ENCODE peak calls at places on chromosomes 3 and 15, in eight cellular contexts. H, E, P, A, W, K, Q and X are unnamed samples.

GRCh38 chr3:106428565-106428994 is 559.8 kb upstream of the CBLB start:
- DNase-seq in H (no peak), E (peak; percentile 90), P (peak; percentile 100), A (peak; percentile 86), W (no peak), K (no peak), Q (no peak), X (peak; percentile 52)

GRCh38 chr3:56942523-56942922 is 117.9 kb upstream of the SPATA12 start:
- DNase-seq in H (no peak), E (no peak), P (no peak), A (no peak), W (no peak), K (no peak), Q (no peak), X (no peak)

GRCh38 chr3:8578282-8578681 is 66.3 kb downstream of the SSUH2 start:
- DNase-seq in H (no peak), E (no peak), P (peak; percentile 49), A (no peak), W (no peak), K (no peak), Q (no peak), X (no peak)

GRCh38 chr15:22963546-22964125 is 16.5 kb downstream of the CYFIP1 start:
- DNase-seq in H (no peak), E (no peak), P (no peak), A (peak; percentile 46), W (no peak), K (no peak), Q (no peak), X (no peak)

GRCh38 chr15:52673312-52673711 is 5.9 kb downstream of the ATOSA start:
- DNase-seq in H (no peak), E (no peak), P (no peak), A (no peak), W (no peak), K (no peak), Q (no peak), X (no peak)

GRCh38 chr3:195863121-195864061 is 45.0 kb downstream of the TNK2 start:
- DNase-seq in H (peak; percentile 94), E (peak; percentile 73), P (peak; percentile 86), A (peak; percentile 82), W (peak; percentile 30), K (peak; percentile 67), Q (peak; percentile 8), X (peak; percentile 24)

GRCh38 chr3:8776406-8776805 is 7.0 kb upstream of the OXTR start:
- DNase-seq in H (peak; percentile 22), E (no peak), P (peak; percentile 95), A (peak; percentile 47), W (no peak), K (no peak), Q (no peak), X (no peak)

GRCh38 chr15:50218291-50218690 is 36.3 kb downstream of the SLC27A2 start:
- DNase-seq in H (no peak), E (no peak), P (no peak), A (no peak), W (no peak), K (no peak), Q (no peak), X (no peak)

GRCh38 chr3:180680097-180680430 is 775 bp upstream of the CCDC39 start:
- DNase-seq in H (peak; percentile 58), E (no peak), P (no peak), A (peak; percentile 24), W (peak; percentile 93), K (peak; percentile 15), Q (peak; percentile 91), X (peak; percentile 30)

GRCh38 chr3:96070682-96071081 is 743.7 kb upstream of the EPHA6 start:
- DNase-seq in H (no peak), E (no peak), P (no peak), A (no peak), W (no peak), K (no peak), Q (no peak), X (no peak)

GRCh38 chr3:23316924-23317323 is 113.8 kb downstream of the UBE2E2 start:
- DNase-seq in H (no peak), E (no peak), P (no peak), A (no peak), W (no peak), K (no peak), Q (no peak), X (no peak)